ENCODE peak calls at places on chromosomes 11 and 22, in eight cellular contexts. Y is kidney, E is testis, D is A549, G is esophagus muscularis mucosa, U is heart left ventricle, V is tibial nerve, K is pancreas. A is an unnamed sample.

GRCh38 chr11:17890333-17890732 is 122.5 kb downstream of the SERGEF start:
- DNase-seq in E (no peak), V (no peak), D (no peak), U (no peak), Y (no peak), G (no peak), K (no peak), A (no peak)

GRCh38 chr22:41668971-41669911 is 19.4 kb downstream of the SNU13 start:
- DNase-seq in V (no peak), K (no peak), G (no peak), U (no peak), Y (no peak), E (no peak), D (peak), A (no peak)

GRCh38 chr11:1953489-1954284 is 6.6 kb downstream of the MRPL23 start:
- DNase-seq in V (peak), E (peak), D (no peak), G (no peak), K (no peak), U (no peak), Y (peak), A (no peak)

GRCh38 chr22:22887621-22888503 is at the start of gene IGLL5:
- DNase-seq in E (no peak), V (no peak), Y (no peak), G (no peak), D (no peak), K (no peak), U (no peak), A (no peak)

GRCh38 chr11:130313383-130314183 is 1.1 kb downstream of the ZBTB44 start:
- DNase-seq in U (no peak), D (no peak), V (no peak), K (no peak), Y (no peak), E (no peak), G (no peak), A (peak)

GRCh38 chr11:94417386-94417987 is 16.3 kb upstream of the GPR83 start:
- DNase-seq in E (peak), U (no peak), V (no peak), G (no peak), Y (no peak), D (peak), K (no peak), A (no peak)

GRCh38 chr11:32462296-32462695 is 27.0 kb upstream of the WT1 start:
- DNase-seq in V (no peak), Y (no peak), E (no peak), U (no peak), G (no peak), D (no peak), K (no peak), A (no peak)

GRCh38 chr11:61172888-61173287 is 11.7 kb upstream of the VPS37C start:
- DNase-seq in D (no peak), G (no peak), K (no peak), U (no peak), Y (no peak), E (no peak), V (no peak), A (no peak)

GRCh38 chr11:27085115-27085514 is 44.5 kb downstream of the BBOX1 start:
- DNase-seq in V (no peak), U (no peak), K (no peak), G (no peak), Y (no peak), E (no peak), D (no peak), A (no peak)

GRCh38 chr11:94151903-94152677 is 23.4 kb downstream of the PANX1 start:
- DNase-seq in G (no peak), K (no peak), D (peak), V (no peak), E (no peak), U (peak), Y (peak), A (peak)

GRCh38 chr11:133911169-133911568 is 45.6 kb downstream of the IGSF9B start:
- DNase-seq in D (peak), Y (no peak), K (no peak), U (no peak), V (no peak), E (no peak), G (no peak), A (no peak)

GRCh38 chr11:47973173-47973572 is 7.2 kb upstream of the PTPRJ start:
- DNase-seq in Y (no peak), G (no peak), D (no peak), V (no peak), U (no peak), K (no peak), E (no peak), A (no peak)

GRCh38 chr11:111731839-111732238 is 34.4 kb downstream of the PPP2R1B start:
- DNase-seq in E (no peak), G (no peak), Y (no peak), K (peak), D (no peak), V (no peak), U (no peak), A (no peak)

GRCh38 chr11:32039149-32039548 is 51.7 kb upstream of the RCN1 start:
- DNase-seq in E (no peak), G (no peak), K (no peak), Y (no peak), V (no peak), D (no peak), U (no peak), A (no peak)

GRCh38 chr22:38566726-38567504 is 3.1 kb downstream of the DMC1 start:
- DNase-seq in G (no peak), V (no peak), K (no peak), D (no peak), E (no peak), U (no peak), Y (no peak), A (no peak)

GRCh38 chr11:28491431-28491830 is 383.2 kb downstream of the METTL15 start:
- DNase-seq in V (no peak), K (no peak), G (no peak), D (no peak), U (no peak), Y (no peak), E (no peak), A (no peak)

GRCh38 chr11:7905961-7906429 is 25.1 kb downstream of the OR10A6 start:
- DNase-seq in E (no peak), U (no peak), G (no peak), K (no peak), Y (peak), D (no peak), V (no peak), A (no peak)

GRCh38 chr11:78780889-78781288 is 206.2 kb upstream of the NARS2 start:
- DNase-seq in Y (no peak), D (no peak), V (no peak), G (no peak), K (no peak), U (no peak), E (no peak), A (no peak)

GRCh38 chr22:23218867-23219251 is 38.5 kb downstream of the BCR start:
- DNase-seq in E (no peak), D (no peak), K (peak), Y (peak), G (no peak), U (no peak), V (no peak), A (no peak)

GRCh38 chr11:75035911-75036536 is 47.3 kb downstream of the NEU3 start:
- DNase-seq in G (peak), U (no peak), K (no peak), V (no peak), E (no peak), D (no peak), Y (no peak), A (peak)

GRCh38 chr22:27991586-27992293 is 72.7 kb upstream of the PITPNB start:
- DNase-seq in V (no peak), D (no peak), E (no peak), U (no peak), K (no peak), G (no peak), Y (no peak), A (no peak)

GRCh38 chr22:30325065-30325720 is 1.5 kb downstream of the TBC1D10A start:
- DNase-seq in U (peak), V (no peak), K (no peak), D (peak), E (peak), Y (no peak), G (no peak), A (peak)

GRCh38 chr11:2313051-2313951 is 11.5 kb downstream of the TSPAN32 start:
- DNase-seq in K (no peak), E (no peak), U (peak), G (no peak), V (no peak), D (no peak), Y (peak), A (no peak)

GRCh38 chr11:59267196-59267595 is 54.5 kb upstream of the MPEG1 start:
- DNase-seq in U (no peak), Y (no peak), V (no peak), D (no peak), E (no peak), K (no peak), G (no peak), A (no peak)

GRCh38 chr11:29333993-29334780 is 682.6 kb downstream of the KCNA4 start:
- DNase-seq in U (no peak), V (no peak), D (peak), Y (no peak), E (no peak), G (no peak), K (no peak), A (peak)

GRCh38 chr11:67291481-67292381 is 2.6 kb downstream of the ANKRD13D start:
- DNase-seq in U (peak), Y (peak), G (no peak), D (no peak), V (no peak), E (no peak), K (peak), A (no peak)

GRCh38 chr22:32541481-32541880 is 66.9 kb downstream of the FBXO7 start:
- DNase-seq in G (no peak), K (no peak), V (no peak), D (no peak), E (no peak), U (no peak), Y (no peak), A (no peak)

GRCh38 chr11:60971520-60971919 is at the start of gene CD6:
- DNase-seq in U (no peak), D (no peak), K (no peak), G (no peak), Y (no peak), E (no peak), V (no peak), A (no peak)

GRCh38 chr11:83092488-83093384 is 21.0 kb upstream of the RAB30 start:
- DNase-seq in K (peak), E (no peak), Y (no peak), G (no peak), U (no peak), D (peak), V (no peak), A (peak)

GRCh38 chr11:95318459-95318858 is 87.5 kb upstream of the SESN3 start:
- DNase-seq in Y (no peak), U (no peak), E (no peak), K (no peak), D (no peak), G (no peak), V (no peak), A (no peak)

GRCh38 chr11:20090654-20091374 is 69.5 kb downstream of the DBX1 start:
- DNase-seq in G (no peak), V (no peak), Y (no peak), K (no peak), E (no peak), D (no peak), U (no peak), A (no peak)

GRCh38 chr11:20089357-20089756 is 70.9 kb downstream of the DBX1 start:
- DNase-seq in E (no peak), G (no peak), D (no peak), Y (no peak), K (no peak), V (no peak), U (no peak), A (no peak)

GRCh38 chr11:20088368-20089260 is 71.7 kb downstream of the DBX1 start:
- DNase-seq in G (no peak), E (no peak), K (no peak), V (no peak), Y (no peak), D (no peak), U (no peak), A (no peak)

GRCh38 chr11:20087118-20087521 is 73.2 kb downstream of the DBX1 start:
- DNase-seq in V (no peak), K (no peak), G (no peak), Y (no peak), E (no peak), U (no peak), D (no peak), A (no peak)

DNA sequence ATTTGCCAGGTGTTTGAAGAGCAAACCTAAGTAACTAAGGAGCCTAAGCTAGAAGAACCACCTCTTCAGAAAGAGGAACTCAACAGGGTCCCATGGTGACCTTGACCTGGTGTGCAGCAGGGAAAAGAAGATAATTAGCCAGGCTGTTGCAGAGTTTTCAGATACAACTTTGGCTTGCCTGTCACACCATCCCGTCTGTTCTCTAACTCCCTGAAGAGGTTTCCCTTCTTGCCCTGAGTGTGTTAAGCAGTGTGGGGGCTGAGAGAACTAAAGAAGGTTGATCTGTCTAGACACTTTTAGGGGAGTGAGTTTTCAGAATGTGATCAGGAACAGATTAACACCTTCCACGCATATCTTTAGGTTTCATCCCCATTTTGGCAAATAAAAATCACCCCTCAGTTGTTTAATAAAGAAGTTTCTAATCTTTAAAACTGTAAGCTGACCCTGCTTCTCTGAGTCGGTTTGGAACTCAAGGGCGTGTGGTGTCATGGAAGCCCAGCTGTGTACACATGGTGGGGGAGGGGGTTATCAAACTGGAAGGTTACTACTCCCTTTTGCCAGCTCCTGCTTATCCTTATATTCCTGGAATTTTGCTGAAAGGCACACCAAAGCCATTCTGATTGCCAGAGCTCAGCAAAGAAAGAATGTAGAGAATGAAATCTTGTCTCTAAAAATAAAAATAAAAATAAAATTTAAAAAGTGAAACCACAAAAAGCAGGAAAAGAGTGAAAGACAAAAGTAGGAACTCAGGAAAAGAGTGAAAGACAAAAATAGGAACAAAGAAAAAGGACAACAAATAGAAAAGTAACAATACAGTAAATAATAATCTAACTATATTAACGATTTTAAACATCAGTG is 70.2 kb downstream of the DBX1 start:
- DNase-seq in E (peak), D (no peak), V (no peak), U (no peak), G (no peak), Y (no peak), K (peak), A (no peak)
- H3K27ac ChIP-seq in E (no peak), D (no peak), V (no peak), U (no peak), G (no peak), Y (no peak), K (no peak), A (no peak)

DNA sequence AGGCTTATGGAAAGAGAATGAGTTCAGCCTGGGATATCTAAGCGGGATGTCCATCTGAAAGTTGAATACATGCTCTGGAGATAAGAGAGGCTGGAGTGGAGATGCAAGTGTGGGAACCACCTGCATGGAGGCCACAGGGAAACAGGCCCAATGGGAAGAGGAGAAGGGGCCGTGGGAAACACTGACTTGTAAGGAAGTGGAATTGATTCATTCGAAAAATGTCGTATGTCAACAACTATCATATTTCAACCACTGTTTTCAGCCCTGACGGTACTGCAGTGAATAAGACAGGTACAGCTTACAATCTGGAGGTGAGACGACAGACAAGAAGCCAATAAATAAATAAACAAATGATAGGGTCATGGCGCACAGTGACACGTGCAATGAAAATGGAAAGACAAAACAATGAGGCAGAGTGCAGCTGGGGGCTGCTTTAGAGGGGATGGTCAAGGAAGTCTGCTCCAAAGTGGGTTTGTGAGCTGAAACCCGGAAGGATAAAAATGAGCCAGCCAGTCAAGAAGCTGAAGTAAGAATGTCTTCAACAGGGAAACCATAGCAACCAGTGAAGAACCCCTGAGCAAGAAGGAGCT is 35.9 kb downstream of the EFCAB6 start:
- DNase-seq in G (peak), K (no peak), U (no peak), E (no peak), V (no peak), D (no peak), Y (no peak), A (no peak)
- TF ChIP-seq CTCF in G (no peak), K (no peak), U (no peak), E (no peak), V (no peak), D (no peak), Y (no peak), A (no peak)

DNA sequence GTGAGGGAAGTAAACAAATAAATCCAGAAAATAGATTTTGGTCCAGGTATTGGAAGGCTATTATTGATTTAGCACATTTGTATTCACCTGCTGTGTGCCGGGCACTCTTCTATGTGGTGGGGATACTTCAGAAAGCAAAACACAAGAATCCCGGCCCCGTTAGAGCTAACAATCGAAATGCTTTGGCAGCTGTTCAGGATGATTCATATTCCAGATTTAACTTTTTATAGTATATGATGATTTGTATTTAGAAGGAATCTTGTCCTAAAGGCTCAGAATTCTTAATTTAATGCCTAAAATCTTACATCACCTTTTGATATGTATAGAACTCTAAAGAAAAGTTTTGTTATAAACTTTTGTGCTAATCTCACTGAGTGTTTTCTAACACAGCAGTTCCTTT is 28.0 kb downstream of the ZC3H12C start:
- DNase-seq in D (no peak), G (no peak), K (no peak), Y (no peak), E (no peak), U (no peak), V (no peak), A (peak)
- H3K27ac ChIP-seq in D (no peak), G (no peak), K (no peak), Y (no peak), E (no peak), U (no peak), V (no peak), A (no peak)

GRCh38 chr11:16883179-16883578 is 131.0 kb downstream of the PLEKHA7 start:
- DNase-seq in D (peak), U (no peak), V (no peak), G (no peak), K (no peak), Y (no peak), E (peak), A (peak)
- TF ChIP-seq CTCF in D (no peak), U (no peak), V (no peak), G (no peak), K (no peak), Y (no peak), E (peak), A (no peak)

GRCh38 chr11:118689852-118690552 is 10.6 kb upstream of the TREH start:
- DNase-seq in K (peak), D (peak), U (peak), G (no peak), Y (peak), E (peak), V (peak), A (peak)
- H3K27ac ChIP-seq in K (no peak), D (peak), U (no peak), G (peak), Y (peak), E (peak), V (peak), A (peak)